ENCODE peak calls at places on chromosomes 16 and 17, in nine cellular contexts. D, A, K, E, Y, B, O, L and I are unnamed samples.

GRCh38 chr16:27366687-27367462 is 35.1 kb upstream of the IL21R start:
- DNase-seq in D (no peak), A (no peak), K (no peak), E (no peak), Y (no peak), B (no peak), O (no peak), L (no peak), I (no peak)

GRCh38 chr17:7478276-7479138 is 924 bp downstream of the ZBTB4 start:
- DNase-seq in D (peak; percentile 57), A (peak; percentile 27), K (no peak), E (no peak), Y (no peak), B (no peak), O (peak; percentile 79), L (peak; percentile 58), I (peak; percentile 77)

GRCh38 chr17:12627177-12627629 is 38.5 kb upstream of the MYOCD start:
- DNase-seq in D (peak; percentile 21), A (peak; percentile 98), K (no peak), E (no peak), Y (no peak), B (peak; percentile 100), O (peak; percentile 94), L (no peak), I (peak; percentile 84)

GRCh38 chr17:38687291-38687690 is 12.5 kb upstream of the EPOP start:
- DNase-seq in D (no peak), A (peak; percentile 47), K (no peak), E (no peak), Y (no peak), B (no peak), O (no peak), L (no peak), I (no peak)

GRCh38 chr17:44247346-44248219 is 20.4 kb downstream of the SLC4A1 start:
- DNase-seq in D (peak; percentile 63), A (no peak), K (no peak), E (no peak), Y (no peak), B (no peak), O (no peak), L (no peak), I (no peak)

GRCh38 chr17:66938656-66939055 is 25.9 kb upstream of the CACNG4 start:
- DNase-seq in D (no peak), A (no peak), K (no peak), E (no peak), Y (no peak), B (no peak), O (no peak), L (no peak), I (no peak)

GRCh38 chr16:8026450-8026849 is 563.9 kb downstream of the TMEM114 start:
- DNase-seq in D (no peak), A (no peak), K (no peak), E (no peak), Y (peak; percentile 38), B (no peak), O (no peak), L (peak; percentile 53), I (no peak)

GRCh38 chr17:46056800-46057304 is 57.8 kb downstream of the STH start:
- DNase-seq in D (no peak), A (peak; percentile 75), K (no peak), E (peak; percentile 45), Y (no peak), B (peak; percentile 79), O (no peak), L (no peak), I (no peak)

GRCh38 chr16:3983081-3983520 is 102.6 kb upstream of the CREBBP start:
- DNase-seq in D (peak; percentile 73), A (peak; percentile 61), K (no peak), E (peak; percentile 60), Y (peak; percentile 78), B (peak; percentile 34), O (peak; percentile 78), L (peak; percentile 94), I (no peak)

GRCh38 chr16:55283776-55284717 is 40.0 kb upstream of the IRX6 start:
- DNase-seq in D (no peak), A (no peak), K (no peak), E (no peak), Y (no peak), B (no peak), O (no peak), L (no peak), I (no peak)

GRCh38 chr17:46043606-46044005 is 44.6 kb downstream of the STH start:
- DNase-seq in D (no peak), A (no peak), K (no peak), E (no peak), Y (no peak), B (no peak), O (no peak), L (no peak), I (no peak)

GRCh38 chr17:57121308-57122042 is 36.4 kb downstream of the AKAP1 start:
- DNase-seq in D (peak; percentile 29), A (peak; percentile 39), K (no peak), E (no peak), Y (no peak), B (peak; percentile 48), O (no peak), L (peak; percentile 74), I (no peak)

GRCh38 chr17:65261152-65261551 is 124.0 kb downstream of the RGS9 start:
- DNase-seq in D (no peak), A (no peak), K (no peak), E (no peak), Y (no peak), B (no peak), O (no peak), L (no peak), I (no peak)

GRCh38 chr16:77276686-77277085 is 77.5 kb downstream of the SYCE1L start:
- DNase-seq in D (no peak), A (no peak), K (no peak), E (no peak), Y (no peak), B (no peak), O (no peak), L (no peak), I (no peak)

GRCh38 chr17:7842950-7843535 is 9.0 kb downstream of the KDM6B start:
- DNase-seq in D (peak; percentile 87), A (peak; percentile 93), K (no peak), E (no peak), Y (no peak), B (peak; percentile 81), O (peak; percentile 88), L (peak; percentile 54), I (peak; percentile 92)

GRCh38 chr17:10295728-10296343 is 77.0 kb downstream of the MYH13 start:
- DNase-seq in D (peak; percentile 40), A (peak; percentile 3), K (peak; percentile 21), E (peak; percentile 65), Y (peak; percentile 57), B (peak; percentile 7), O (no peak), L (peak; percentile 78), I (peak; percentile 59)

GRCh38 chr17:46046957-46047356 is 47.9 kb downstream of the STH start:
- DNase-seq in D (no peak), A (peak; percentile 35), K (no peak), E (no peak), Y (no peak), B (no peak), O (no peak), L (no peak), I (no peak)

GRCh38 chr16:55349867-55350266 is 25.9 kb downstream of the IRX6 start:
- DNase-seq in D (no peak), A (peak; percentile 15), K (no peak), E (no peak), Y (no peak), B (no peak), O (no peak), L (no peak), I (no peak)

GRCh38 chr17:76889323-76889722 is 21.1 kb downstream of the MGAT5B start:
- DNase-seq in D (no peak), A (no peak), K (no peak), E (no peak), Y (no peak), B (no peak), O (no peak), L (no peak), I (peak; percentile 51)
- H3K27me3 ChIP-seq in D (peaks cover 29% of the 10 kb centered on the region), A (no peaks in the 10 kb centered on the region), K (peaks cover 2% of the 10 kb centered on the region), E (no peaks in the 10 kb centered on the region), Y (no peaks in the 10 kb centered on the region), B (no peaks in the 10 kb centered on the region), O (peaks cover 54% of the 10 kb centered on the region), L (no peaks in the 10 kb centered on the region), I (no peaks in the 10 kb centered on the region)

GRCh38 chr16:49641250-49641649 is 214.7 kb downstream of the ZNF423 start:
- DNase-seq in D (no peak), A (no peak), K (peak; percentile 5), E (no peak), Y (no peak), B (no peak), O (no peak), L (no peak), I (no peak)

GRCh38 chr16:49638696-49639629 is 216.9 kb downstream of the ZNF423 start:
- DNase-seq in D (peak; percentile 46), A (no peak), K (no peak), E (no peak), Y (no peak), B (no peak), O (no peak), L (no peak), I (peak; percentile 77)

GRCh38 chr16:49639739-49640388 is 216.0 kb downstream of the ZNF423 start:
- DNase-seq in D (peak; percentile 75), A (peak; percentile 90), K (no peak), E (no peak), Y (peak; percentile 75), B (peak; percentile 76), O (no peak), L (peak; percentile 88), I (peak; percentile 78)

GRCh38 chr16:49637933-49638695 is 217.8 kb downstream of the ZNF423 start:
- DNase-seq in D (no peak), A (no peak), K (no peak), E (no peak), Y (no peak), B (no peak), O (no peak), L (no peak), I (no peak)

GRCh38 chr16:49640606-49641005 is 215.3 kb downstream of the ZNF423 start:
- DNase-seq in D (no peak), A (peak; percentile 37), K (no peak), E (no peak), Y (no peak), B (peak; percentile 10), O (no peak), L (no peak), I (no peak)
- H3K4me3 ChIP-seq in D (no peak overlapping the region), A (no peak overlapping the region), K (no peak overlapping the region), E (no peak overlapping the region), Y (no peak overlapping the region), B (no peak overlapping the region), O (no peak overlapping the region), L (no peak overlapping the region), I (no peak overlapping the region)

GRCh38 chr16:1040346-1040745 is 32.2 kb upstream of the SSTR5 start:
- DNase-seq in D (no peak), A (no peak), K (no peak), E (no peak), Y (no peak), B (no peak), O (no peak), L (no peak), I (no peak)
- H3K27me3 ChIP-seq in D (peaks cover 53% of the 10 kb centered on the region), A (peaks cover 5% of the 10 kb centered on the region), K (no peaks in the 10 kb centered on the region), E (no peaks in the 10 kb centered on the region), Y (peaks cover 2% of the 10 kb centered on the region), B (peaks cover 4% of the 10 kb centered on the region), O (peaks cover 95% of the 10 kb centered on the region), L (no peaks in the 10 kb centered on the region), I (no peaks in the 10 kb centered on the region)

DNA sequence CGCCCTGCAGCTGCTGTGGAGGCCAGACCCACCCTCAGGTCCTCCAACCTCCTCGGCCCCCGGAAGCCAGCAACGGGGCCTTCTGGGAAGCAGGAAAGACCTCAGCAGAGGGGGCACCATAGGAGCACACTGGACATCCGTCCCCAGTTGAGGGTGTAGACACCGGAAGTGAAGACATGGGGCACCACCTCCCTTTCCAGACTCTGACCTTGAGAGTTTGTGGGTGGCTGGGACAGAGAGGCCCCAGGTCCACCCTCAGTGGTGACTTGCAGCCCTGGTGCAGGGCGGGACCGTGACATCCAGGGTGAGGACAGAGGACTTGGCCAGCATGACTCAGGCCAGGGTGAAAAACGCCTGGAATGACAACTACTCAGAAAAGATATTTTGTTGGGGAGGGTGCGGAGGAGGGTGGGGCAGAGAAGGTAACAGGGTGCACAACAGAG is 19.9 kb downstream of the CEP295NL start:
- DNase-seq in D (peak; percentile 75), A (peak; percentile 81), K (no peak), E (peak; percentile 71), Y (no peak), B (peak; percentile 61), O (peak; percentile 92), L (no peak), I (peak; percentile 93)
- H3K4me3 ChIP-seq in D (peak overlapping the region; percentile 14), A (peak overlapping the region; percentile 30), K (no peak overlapping the region), E (peak overlapping the region; percentile 41), Y (no peak overlapping the region), B (peak overlapping the region; percentile 37), O (peak overlapping the region; percentile 45), L (peak overlapping the region; percentile 9), I (no peak overlapping the region)